ENCODE peak calls at places on chromosomes 4 and X, in five cellular contexts. J, M, Q, H and I are unnamed samples.

GRCh38 chr4:30537462-30537861 is 182.7 kb upstream of the PCDH7 start:
- DNase-seq in J (peak), H (no peak), M (no peak), Q (peak), I (no peak)

GRCh38 chr4:75940692-75941253 is at the start of gene NAAA:
- DNase-seq in H (peak), J (peak), Q (no peak), M (peak), I (peak)

GRCh38 chrX:107562482-107562881 is 65.8 kb upstream of the PRPS1 start:
- DNase-seq in Q (no peak), M (no peak), H (no peak), J (peak), I (no peak)

GRCh38 chr4:30642520-30642919 is 77.6 kb upstream of the PCDH7 start:
- DNase-seq in H (no peak), M (peak), Q (no peak), J (no peak), I (no peak)

GRCh38 chrX:114782925-114783324 is 199.0 kb downstream of the HTR2C start:
- DNase-seq in J (no peak), Q (no peak), H (no peak), M (no peak), I (no peak)

GRCh38 chrX:10636337-10636736 is 16.0 kb upstream of the MID1 start:
- DNase-seq in M (peak), Q (no peak), J (no peak), H (no peak), I (no peak)

GRCh38 chr4:185640809-185641675 is 105.7 kb upstream of the PDLIM3 start:
- DNase-seq in J (peak), H (no peak), Q (peak), M (peak), I (no peak)

GRCh38 chr4:137180349-137180748 is 351.9 kb downstream of the PCDH18 start:
- DNase-seq in J (no peak), H (no peak), M (no peak), Q (no peak), I (no peak)

GRCh38 chr4:53804719-53805118 is 213.4 kb upstream of the LNX1 start:
- DNase-seq in J (no peak), M (no peak), Q (peak), H (no peak), I (no peak)

GRCh38 chr4:134001057-134001456 is 200.5 kb downstream of the PABPC4L start:
- DNase-seq in J (no peak), Q (no peak), M (no peak), H (no peak), I (no peak)

GRCh38 chr4:3307891-3308575 is 15.2 kb downstream of the RGS12 start:
- DNase-seq in J (no peak), Q (no peak), H (no peak), M (no peak), I (no peak)

GRCh38 chr4:109658871-109659410 is 44.3 kb downstream of the CASP6 start:
- DNase-seq in M (no peak), J (no peak), H (no peak), Q (no peak), I (no peak)

GRCh38 chr4:148067307-148067916 is 335.5 kb downstream of the ARHGAP10 start:
- DNase-seq in H (no peak), M (peak), Q (no peak), J (peak), I (no peak)

GRCh38 chr4:137755033-137755471 is 222.8 kb upstream of the PCDH18 start:
- DNase-seq in Q (no peak), M (no peak), J (peak), H (no peak), I (no peak)

GRCh38 chrX:4550018-4550417 is 836.6 kb upstream of the PRKX start:
- DNase-seq in M (peak), H (no peak), Q (no peak), J (no peak), I (no peak)

GRCh38 chr4:16659694-16660093 is 238.8 kb downstream of the LDB2 start:
- DNase-seq in Q (no peak), M (no peak), H (no peak), J (no peak), I (no peak)

GRCh38 chrX:102768984-102769761 is 48.6 kb downstream of the GPRASP3 start:
- DNase-seq in H (peak), J (peak), Q (peak), M (peak), I (peak)

GRCh38 chr4:155377281-155377680 is 516 bp upstream of the MAP9 start:
- DNase-seq in J (peak), Q (no peak), H (no peak), M (peak), I (no peak)

GRCh38 chr4:54745031-54745770 is 87.4 kb downstream of the KIT start:
- DNase-seq in H (no peak), J (no peak), M (no peak), Q (no peak), I (no peak)

GRCh38 chr4:94939791-94940530 is 182.2 kb downstream of the BMPR1B start:
- DNase-seq in M (no peak), J (peak), Q (no peak), H (no peak), I (no peak)

GRCh38 chr4:54585321-54586000 is 72.3 kb upstream of the KIT start:
- DNase-seq in Q (no peak), M (no peak), H (no peak), J (peak), I (no peak)

GRCh38 chr4:69156913-69157312 is 57.6 kb downstream of the UGT2B11 start:
- DNase-seq in M (no peak), Q (no peak), H (no peak), J (no peak), I (no peak)

GRCh38 chr4:8185930-8186329 is 13.2 kb upstream of the SH3TC1 start:
- DNase-seq in Q (no peak), M (no peak), H (no peak), J (no peak), I (no peak)

GRCh38 chr4:84878541-84878940 is 87.9 kb downstream of the WDFY3 start:
- DNase-seq in J (no peak), H (no peak), M (no peak), Q (no peak), I (no peak)

GRCh38 chr4:110003401-110004187 is 90.9 kb downstream of the EGF start:
- DNase-seq in J (peak), Q (no peak), M (no peak), H (no peak), I (no peak)

GRCh38 chr4:5186584-5187170 is 135.4 kb downstream of the STK32B start:
- DNase-seq in M (no peak), Q (no peak), H (no peak), J (no peak), I (no peak)

GRCh38 chrX:71492086-71493065 is 40.5 kb upstream of the OGT start:
- DNase-seq in M (peak), H (peak), J (peak), Q (no peak), I (peak)

GRCh38 chr4:162461952-162462351 is 298.2 kb upstream of the FSTL5 start:
- DNase-seq in H (no peak), Q (no peak), M (no peak), J (no peak), I (no peak)

GRCh38 chr4:160808174-160808573 is 1355.6 kb downstream of the FSTL5 start:
- DNase-seq in H (no peak), M (no peak), Q (no peak), J (no peak), I (no peak)

GRCh38 chrX:63186137-63186536 is 165.0 kb downstream of the SPIN4 start:
- DNase-seq in J (no peak), H (no peak), Q (no peak), M (no peak), I (no peak)

GRCh38 chr4:83353516-83353915 is 18.9 kb upstream of the HPSE start:
- DNase-seq in H (no peak), Q (no peak), J (no peak), M (no peak), I (no peak)

GRCh38 chr4:56909083-56909981 is 1.6 kb downstream of the REST start:
- DNase-seq in M (no peak), H (peak), J (peak), Q (peak), I (peak)

GRCh38 chr4:26802790-26803189 is 57.9 kb upstream of the STIM2 start:
- DNase-seq in M (no peak), Q (no peak), J (no peak), H (no peak), I (no peak)

GRCh38 chrX:56802921-56803848 is 74.1 kb downstream of the NBDY start:
- DNase-seq in M (peak), H (peak), Q (peak), J (peak), I (peak)

GRCh38 chr4:178090640-178091411 is 648.6 kb upstream of the AGA start:
- DNase-seq in Q (no peak), M (no peak), J (no peak), H (no peak), I (no peak)

GRCh38 chrX:154596290-154596929 is 11.5 kb downstream of the CTAG1A start:
- DNase-seq in J (peak), Q (no peak), M (no peak), H (no peak), I (no peak)

GRCh38 chr4:112379306-112379705 is 82.1 kb downstream of the ALPK1 start:
- DNase-seq in M (no peak), H (no peak), Q (no peak), J (no peak), I (no peak)

GRCh38 chrX:93420635-93421034 is 252.7 kb downstream of the NAP1L3 start:
- DNase-seq in H (no peak), M (peak), Q (no peak), J (no peak), I (no peak)

GRCh38 chr4:61614256-61614655 is 414.1 kb downstream of the ADGRL3 start:
- DNase-seq in J (peak), H (no peak), Q (no peak), M (no peak), I (no peak)

GRCh38 chrX:115642304-115642703 is 81.3 kb downstream of the PLS3 start:
- DNase-seq in J (no peak), H (no peak), Q (no peak), M (no peak), I (no peak)